ENCODE peak calls at places on chromosomes 7 and 10, in eight cellular contexts. One of them, this sample, is unnamed.
A peak's percentile ranks its signal among the peaks of the same experiment; 100 is the strongest.

GRCh38 chr10:70514591-70514990 is 36.0 kb downstream of the PALD1 start:
- DNase-seq in heart left ventricle: no peak
- DNase-seq in psoas muscle: no peak
- DNase-seq in endodermal cell: no peak
- DNase-seq in hepatocyte: no peak
- DNase-seq in CD8-positive, alpha-beta T cell: no peak
- DNase-seq in thoracic aorta: no peak
- DNase-seq in CD8-positive, alpha-beta memory T cell: no peak
- DNase-seq in this sample: no peak

GRCh38 chr7:2715341-2716231 is 27.6 kb downstream of the AMZ1 start:
- DNase-seq in heart left ventricle: no peak
- DNase-seq in psoas muscle: no peak
- DNase-seq in endodermal cell: no peak
- DNase-seq in hepatocyte: no peak
- DNase-seq in CD8-positive, alpha-beta T cell: peak; percentile 80
- DNase-seq in thoracic aorta: no peak
- DNase-seq in CD8-positive, alpha-beta memory T cell: no peak
- DNase-seq in this sample: no peak

GRCh38 chr7:120856621-120857352 is 1.2 kb downstream of the TSPAN12 start:
- DNase-seq in heart left ventricle: peak; percentile 44
- DNase-seq in psoas muscle: peak; percentile 57
- DNase-seq in endodermal cell: peak; percentile 89
- DNase-seq in hepatocyte: peak; percentile 63
- DNase-seq in CD8-positive, alpha-beta T cell: no peak
- DNase-seq in thoracic aorta: no peak
- DNase-seq in CD8-positive, alpha-beta memory T cell: no peak
- DNase-seq in this sample: peak; percentile 44

GRCh38 chr7:94298943-94299342 is 95.8 kb upstream of the COL1A2 start:
- DNase-seq in heart left ventricle: no peak
- DNase-seq in psoas muscle: no peak
- DNase-seq in endodermal cell: no peak
- DNase-seq in hepatocyte: no peak
- DNase-seq in CD8-positive, alpha-beta T cell: no peak
- DNase-seq in thoracic aorta: no peak
- DNase-seq in CD8-positive, alpha-beta memory T cell: no peak
- DNase-seq in this sample: no peak

GRCh38 chr10:8424555-8425201 is 370.2 kb downstream of the GATA3 start:
- DNase-seq in heart left ventricle: no peak
- DNase-seq in psoas muscle: no peak
- DNase-seq in endodermal cell: no peak
- DNase-seq in hepatocyte: no peak
- DNase-seq in CD8-positive, alpha-beta T cell: no peak
- DNase-seq in thoracic aorta: no peak
- DNase-seq in CD8-positive, alpha-beta memory T cell: no peak
- DNase-seq in this sample: no peak

GRCh38 chr10:14820010-14820774 is 17.6 kb downstream of the CDNF start:
- DNase-seq in heart left ventricle: no peak
- DNase-seq in psoas muscle: no peak
- DNase-seq in endodermal cell: no peak
- DNase-seq in hepatocyte: peak; percentile 61
- DNase-seq in CD8-positive, alpha-beta T cell: no peak
- DNase-seq in thoracic aorta: no peak
- DNase-seq in CD8-positive, alpha-beta memory T cell: no peak
- DNase-seq in this sample: no peak

GRCh38 chr7:44401692-44402091 is 76.3 kb upstream of the CAMK2B start:
- DNase-seq in heart left ventricle: no peak
- DNase-seq in psoas muscle: no peak
- DNase-seq in endodermal cell: peak; percentile 30
- DNase-seq in hepatocyte: no peak
- DNase-seq in CD8-positive, alpha-beta T cell: no peak
- DNase-seq in thoracic aorta: no peak
- DNase-seq in CD8-positive, alpha-beta memory T cell: no peak
- DNase-seq in this sample: no peak

GRCh38 chr7:99786726-99787300 is 2.8 kb upstream of the CYP3A4 start:
- DNase-seq in heart left ventricle: no peak
- DNase-seq in psoas muscle: no peak
- DNase-seq in endodermal cell: no peak
- DNase-seq in hepatocyte: no peak
- DNase-seq in CD8-positive, alpha-beta T cell: no peak
- DNase-seq in thoracic aorta: no peak
- DNase-seq in CD8-positive, alpha-beta memory T cell: no peak
- DNase-seq in this sample: no peak

GRCh38 chr10:13382759-13383753 is 35.0 kb upstream of the SEPHS1 start:
- DNase-seq in heart left ventricle: no peak
- DNase-seq in psoas muscle: no peak
- DNase-seq in endodermal cell: peak; percentile 72
- DNase-seq in hepatocyte: peak; percentile 72
- DNase-seq in CD8-positive, alpha-beta T cell: no peak
- DNase-seq in thoracic aorta: no peak
- DNase-seq in CD8-positive, alpha-beta memory T cell: no peak
- DNase-seq in this sample: no peak

GRCh38 chr7:16847381-16847860 is 34.4 kb downstream of the AGR3 start:
- DNase-seq in heart left ventricle: no peak
- DNase-seq in psoas muscle: no peak
- DNase-seq in endodermal cell: no peak
- DNase-seq in hepatocyte: peak; percentile 79
- DNase-seq in CD8-positive, alpha-beta T cell: no peak
- DNase-seq in thoracic aorta: no peak
- DNase-seq in CD8-positive, alpha-beta memory T cell: no peak
- DNase-seq in this sample: no peak

GRCh38 chr7:26500749-26501352 is 209.2 kb downstream of the SNX10 start:
- DNase-seq in heart left ventricle: no peak
- DNase-seq in psoas muscle: no peak
- DNase-seq in endodermal cell: no peak
- DNase-seq in hepatocyte: peak; percentile 23
- DNase-seq in CD8-positive, alpha-beta T cell: no peak
- DNase-seq in thoracic aorta: no peak
- DNase-seq in CD8-positive, alpha-beta memory T cell: no peak
- DNase-seq in this sample: no peak

GRCh38 chr10:14116837-14117236 is 213.9 kb downstream of the FRMD4A start:
- DNase-seq in heart left ventricle: no peak
- DNase-seq in psoas muscle: no peak
- DNase-seq in endodermal cell: no peak
- DNase-seq in hepatocyte: no peak
- DNase-seq in CD8-positive, alpha-beta T cell: no peak
- DNase-seq in thoracic aorta: no peak
- DNase-seq in CD8-positive, alpha-beta memory T cell: no peak
- DNase-seq in this sample: no peak

GRCh38 chr7:7761974-7762769 is 43.8 kb upstream of the RPA3 start:
- DNase-seq in heart left ventricle: no peak
- DNase-seq in psoas muscle: no peak
- DNase-seq in endodermal cell: no peak
- DNase-seq in hepatocyte: peak; percentile 49
- DNase-seq in CD8-positive, alpha-beta T cell: no peak
- DNase-seq in thoracic aorta: no peak
- DNase-seq in CD8-positive, alpha-beta memory T cell: no peak
- DNase-seq in this sample: no peak

GRCh38 chr10:57979466-57979865 is 288.2 kb downstream of the IPMK start:
- DNase-seq in heart left ventricle: no peak
- DNase-seq in psoas muscle: no peak
- DNase-seq in endodermal cell: no peak
- DNase-seq in hepatocyte: peak; percentile 16
- DNase-seq in CD8-positive, alpha-beta T cell: no peak
- DNase-seq in thoracic aorta: no peak
- DNase-seq in CD8-positive, alpha-beta memory T cell: no peak
- DNase-seq in this sample: no peak

GRCh38 chr7:47515305-47515834 is 66.5 kb downstream of the TNS3 start:
- DNase-seq in heart left ventricle: no peak
- DNase-seq in psoas muscle: no peak
- DNase-seq in endodermal cell: no peak
- DNase-seq in hepatocyte: no peak
- DNase-seq in CD8-positive, alpha-beta T cell: no peak
- DNase-seq in thoracic aorta: no peak
- DNase-seq in CD8-positive, alpha-beta memory T cell: no peak
- DNase-seq in this sample: no peak

GRCh38 chr10:117137911-117138642 is at the start of gene VAX1:
- DNase-seq in heart left ventricle: no peak
- DNase-seq in psoas muscle: no peak
- DNase-seq in endodermal cell: peak; percentile 82
- DNase-seq in hepatocyte: no peak
- DNase-seq in CD8-positive, alpha-beta T cell: no peak
- DNase-seq in thoracic aorta: no peak
- DNase-seq in CD8-positive, alpha-beta memory T cell: no peak
- DNase-seq in this sample: no peak

GRCh38 chr7:64686493-64687184 is 20.7 kb downstream of the ZNF107 start:
- DNase-seq in heart left ventricle: no peak
- DNase-seq in psoas muscle: no peak
- DNase-seq in endodermal cell: no peak
- DNase-seq in hepatocyte: no peak
- DNase-seq in CD8-positive, alpha-beta T cell: no peak
- DNase-seq in thoracic aorta: no peak
- DNase-seq in CD8-positive, alpha-beta memory T cell: no peak
- DNase-seq in this sample: no peak

GRCh38 chr7:94389381-94389780 is 5.3 kb upstream of the COL1A2 start:
- DNase-seq in heart left ventricle: no peak
- DNase-seq in psoas muscle: no peak
- DNase-seq in endodermal cell: no peak
- DNase-seq in hepatocyte: no peak
- DNase-seq in CD8-positive, alpha-beta T cell: no peak
- DNase-seq in thoracic aorta: no peak
- DNase-seq in CD8-positive, alpha-beta memory T cell: no peak
- DNase-seq in this sample: no peak

GRCh38 chr7:13990319-13990983 is 985 bp upstream of the ETV1 start:
- DNase-seq in heart left ventricle: peak; percentile 51
- DNase-seq in psoas muscle: peak; percentile 58
- DNase-seq in endodermal cell: peak; percentile 94
- DNase-seq in hepatocyte: peak; percentile 62
- DNase-seq in CD8-positive, alpha-beta T cell: no peak
- DNase-seq in thoracic aorta: peak; percentile 8
- DNase-seq in CD8-positive, alpha-beta memory T cell: peak; percentile 9
- DNase-seq in this sample: peak; percentile 74

GRCh38 chr10:3442451-3442990 is 269.9 kb upstream of the PITRM1 start:
- DNase-seq in heart left ventricle: no peak
- DNase-seq in psoas muscle: no peak
- DNase-seq in endodermal cell: no peak
- DNase-seq in hepatocyte: no peak
- DNase-seq in CD8-positive, alpha-beta T cell: no peak
- DNase-seq in thoracic aorta: no peak
- DNase-seq in CD8-positive, alpha-beta memory T cell: no peak
- DNase-seq in this sample: no peak

GRCh38 chr7:44062903-44063295 is 2.5 kb downstream of the PGAM2 start:
- DNase-seq in heart left ventricle: no peak
- DNase-seq in psoas muscle: peak; percentile 69
- DNase-seq in endodermal cell: no peak
- DNase-seq in hepatocyte: no peak
- DNase-seq in CD8-positive, alpha-beta T cell: no peak
- DNase-seq in thoracic aorta: no peak
- DNase-seq in CD8-positive, alpha-beta memory T cell: no peak
- DNase-seq in this sample: peak; percentile 48

DNA sequence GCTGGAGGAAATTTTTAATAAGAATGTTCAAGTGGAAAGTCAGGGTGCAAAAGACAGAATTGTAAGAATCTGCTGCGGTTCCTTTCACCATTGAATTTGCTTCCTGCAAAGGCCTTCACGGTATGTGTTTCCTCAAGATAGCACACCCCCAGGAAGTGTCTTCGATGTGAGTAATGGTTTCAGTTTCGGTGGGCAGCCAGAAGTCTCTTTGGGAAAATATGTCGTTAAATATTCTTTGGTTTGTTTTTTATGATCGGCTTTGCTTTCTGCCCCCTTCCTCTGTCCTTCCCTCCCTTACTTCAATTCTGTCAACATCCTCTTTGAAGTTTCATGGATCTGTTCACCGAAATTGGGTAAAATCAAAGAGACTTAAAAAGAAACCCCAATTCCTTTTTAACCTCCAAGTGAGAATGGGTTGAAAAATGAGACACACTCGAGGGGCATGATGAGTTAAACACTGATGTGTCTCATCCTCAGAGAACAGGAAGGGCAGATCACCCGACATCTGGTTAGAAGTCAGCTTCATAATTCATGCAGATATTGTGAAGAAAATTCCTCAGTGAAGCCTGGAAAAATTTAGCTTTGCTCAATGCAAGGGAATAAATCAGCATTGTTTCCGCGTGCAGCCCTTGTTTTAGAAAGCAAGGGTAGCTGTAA is 170.8 kb upstream of the HABP2 start:
- DNase-seq in heart left ventricle: peak; percentile 25
- DNase-seq in psoas muscle: no peak
- DNase-seq in endodermal cell: no peak
- DNase-seq in hepatocyte: no peak
- DNase-seq in CD8-positive, alpha-beta T cell: peak; percentile 28
- DNase-seq in thoracic aorta: no peak
- DNase-seq in CD8-positive, alpha-beta memory T cell: no peak
- DNase-seq in this sample: no peak
- H3K4me3 ChIP-seq in heart left ventricle: no peak overlapping the region
- H3K4me3 ChIP-seq in psoas muscle: peak overlapping the region; percentile 48
- H3K4me3 ChIP-seq in endodermal cell: no peak overlapping the region
- H3K4me3 ChIP-seq in hepatocyte: no peak overlapping the region
- H3K4me3 ChIP-seq in CD8-positive, alpha-beta T cell: peak overlapping the region; percentile 36
- H3K4me3 ChIP-seq in thoracic aorta: peak overlapping the region; percentile 57
- H3K4me3 ChIP-seq in CD8-positive, alpha-beta memory T cell: peak overlapping the region; percentile 68
- H3K4me3 ChIP-seq in this sample: peak overlapping the region; percentile 60

GRCh38 chr10:114987995-114988394 is 50.0 kb downstream of the TRUB1 start:
- DNase-seq in heart left ventricle: no peak
- DNase-seq in psoas muscle: no peak
- DNase-seq in endodermal cell: no peak
- DNase-seq in hepatocyte: no peak
- DNase-seq in CD8-positive, alpha-beta T cell: no peak
- DNase-seq in thoracic aorta: no peak
- DNase-seq in CD8-positive, alpha-beta memory T cell: no peak
- DNase-seq in this sample: no peak

DNA sequence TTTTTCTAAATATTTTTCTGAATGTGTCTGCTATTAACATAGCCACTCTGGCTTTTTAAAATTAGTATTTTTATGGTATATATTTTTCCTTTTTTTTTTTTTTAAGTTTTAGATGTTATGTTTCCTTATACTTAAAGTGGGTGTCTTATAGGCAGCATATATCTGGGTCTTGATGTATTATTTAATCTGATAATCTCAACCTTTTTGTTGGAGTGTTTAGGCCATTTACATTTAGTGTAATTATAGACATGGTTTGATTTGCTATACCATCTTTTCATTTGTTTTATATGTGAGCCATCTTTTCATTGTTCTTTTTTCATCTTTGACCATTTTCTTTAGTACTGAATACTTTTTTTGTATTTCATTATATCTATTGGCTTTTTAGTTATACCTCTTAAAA is 45.0 kb downstream of the TRUB1 start:
- DNase-seq in heart left ventricle: no peak
- DNase-seq in psoas muscle: no peak
- DNase-seq in endodermal cell: no peak
- DNase-seq in hepatocyte: no peak
- DNase-seq in CD8-positive, alpha-beta T cell: no peak
- DNase-seq in thoracic aorta: no peak
- DNase-seq in CD8-positive, alpha-beta memory T cell: no peak
- DNase-seq in this sample: no peak
- H3K9me3 ChIP-seq in heart left ventricle: peaks cover 54% of the 10 kb centered on the region
- H3K9me3 ChIP-seq in psoas muscle: peaks cover 30% of the 10 kb centered on the region
- H3K9me3 ChIP-seq in endodermal cell: peaks cover 45% of the 10 kb centered on the region
- H3K9me3 ChIP-seq in hepatocyte: peaks cover 9% of the 10 kb centered on the region
- H3K9me3 ChIP-seq in CD8-positive, alpha-beta T cell: no peaks in the 10 kb centered on the region
- H3K9me3 ChIP-seq in thoracic aorta: peaks cover 9% of the 10 kb centered on the region
- H3K9me3 ChIP-seq in CD8-positive, alpha-beta memory T cell: peaks cover 5% of the 10 kb centered on the region
- H3K9me3 ChIP-seq in this sample: peaks cover 3% of the 10 kb centered on the region

GRCh38 chr7:105806592-105807266 is 69.7 kb downstream of the ATXN7L1 start:
- DNase-seq in heart left ventricle: no peak
- DNase-seq in psoas muscle: no peak
- DNase-seq in endodermal cell: no peak
- DNase-seq in hepatocyte: peak; percentile 49
- DNase-seq in CD8-positive, alpha-beta T cell: peak; percentile 68
- DNase-seq in thoracic aorta: no peak
- DNase-seq in CD8-positive, alpha-beta memory T cell: peak; percentile 22
- DNase-seq in this sample: no peak
- H3K4me1 ChIP-seq in heart left ventricle: no peaks in the 10 kb centered on the region
- H3K4me1 ChIP-seq in psoas muscle: no peaks in the 10 kb centered on the region
- H3K4me1 ChIP-seq in endodermal cell: peaks cover 28% of the 10 kb centered on the region
- H3K4me1 ChIP-seq in hepatocyte: peaks cover 12% of the 10 kb centered on the region
- H3K4me1 ChIP-seq in CD8-positive, alpha-beta T cell: peaks cover 36% of the 10 kb centered on the region
- H3K4me1 ChIP-seq in thoracic aorta: no peaks in the 10 kb centered on the region
- H3K4me1 ChIP-seq in CD8-positive, alpha-beta memory T cell: peaks cover 46% of the 10 kb centered on the region
- H3K4me1 ChIP-seq in this sample: no peaks in the 10 kb centered on the region

GRCh38 chr7:32104766-32105165 is 34.6 kb upstream of the PDE1C start:
- DNase-seq in heart left ventricle: no peak
- DNase-seq in psoas muscle: no peak
- DNase-seq in endodermal cell: no peak
- DNase-seq in hepatocyte: no peak
- DNase-seq in CD8-positive, alpha-beta T cell: no peak
- DNase-seq in thoracic aorta: no peak
- DNase-seq in CD8-positive, alpha-beta memory T cell: no peak
- DNase-seq in this sample: no peak
- H3K4me3 ChIP-seq in heart left ventricle: no peak overlapping the region
- H3K4me3 ChIP-seq in psoas muscle: no peak overlapping the region
- H3K4me3 ChIP-seq in endodermal cell: no peak overlapping the region
- H3K4me3 ChIP-seq in hepatocyte: no peak overlapping the region
- H3K4me3 ChIP-seq in CD8-positive, alpha-beta T cell: no peak overlapping the region
- H3K4me3 ChIP-seq in thoracic aorta: no peak overlapping the region
- H3K4me3 ChIP-seq in CD8-positive, alpha-beta memory T cell: no peak overlapping the region
- H3K4me3 ChIP-seq in this sample: no peak overlapping the region